ENCODE peak calls at places on chromosomes 12 and 14, in ten cellular contexts. Y is cardiac fibroblast; Q is CD8-positive, alpha-beta T cell; I is heart right ventricle; K is CD8-positive, alpha-beta memory T cell; A is pancreas; H is neural progenitor cell; D is Caco-2; T is vagina; W is Peyer's patch. F is an unnamed sample.

GRCh38 chr14:33279865-33280264 is 341.2 kb downstream of the NPAS3 start:
- DNase-seq in H (no peak), A (no peak), D (no peak), I (no peak), Y (no peak), K (no peak), Q (no peak), T (no peak), W (no peak), F (no peak)

GRCh38 chr14:96267916-96268315 is 11.9 kb downstream of the BDKRB1 start:
- DNase-seq in K (no peak), H (no peak), W (no peak), A (no peak), T (no peak), Q (no peak), D (no peak), Y (no peak), I (no peak), F (no peak)

GRCh38 chr14:24147761-24148428 is 597 bp downstream of the RNF31 start:
- DNase-seq in K (no peak), A (no peak), H (no peak), W (no peak), Y (no peak), Q (no peak), D (no peak), I (no peak), T (no peak), F (no peak)

GRCh38 chr14:74478996-74479635 is 14.0 kb downstream of the NPC2 start:
- DNase-seq in D (peak; percentile 55), T (no peak), A (no peak), Y (peak; percentile 53), K (no peak), W (no peak), I (no peak), H (peak; percentile 73), Q (no peak), F (no peak)

GRCh38 chr12:50401383-50402155 is 884 bp downstream of the LARP4 start:
- DNase-seq in K (peak; percentile 2), H (peak; percentile 59), A (peak; percentile 12), W (no peak), Y (peak; percentile 73), T (no peak), Q (no peak), D (no peak), I (no peak), F (peak; percentile 27)

GRCh38 chr14:44030963-44031362 is 476.1 kb downstream of the FSCB start:
- DNase-seq in Y (no peak), D (no peak), W (no peak), Q (no peak), K (no peak), H (peak; percentile 11), A (no peak), I (no peak), T (no peak), F (no peak)

GRCh38 chr14:53432378-53432802 is 279.3 kb upstream of the DDHD1 start:
- DNase-seq in I (no peak), W (no peak), A (no peak), H (peak; percentile 71), K (no peak), D (peak; percentile 70), Y (peak; percentile 56), T (no peak), Q (no peak), F (peak; percentile 23)

GRCh38 chr14:43135877-43136411 is 1371.1 kb downstream of the FSCB start:
- DNase-seq in T (no peak), Y (no peak), A (no peak), Q (no peak), W (no peak), K (no peak), H (no peak), D (no peak), I (no peak), F (no peak)

GRCh38 chr14:105563347-105563737 is 37.0 kb downstream of the TMEM121 start:
- DNase-seq in K (no peak), Q (no peak), I (no peak), D (no peak), W (no peak), T (no peak), Y (no peak), H (no peak), A (no peak), F (no peak)

GRCh38 chr12:2302711-2303255 is 250.0 kb downstream of the CACNA1C start:
- DNase-seq in K (no peak), Y (no peak), D (no peak), H (no peak), W (no peak), T (no peak), A (no peak), I (no peak), Q (no peak), F (no peak)

GRCh38 chr12:75978677-75979076 is 52.9 kb downstream of the PHLDA1 start:
- DNase-seq in D (no peak), Q (no peak), A (no peak), I (no peak), K (no peak), H (no peak), T (no peak), W (no peak), Y (peak; percentile 15), F (no peak)

GRCh38 chr12:105204916-105205315 is 31.1 kb downstream of the APPL2 start:
- DNase-seq in T (no peak), I (no peak), D (no peak), Y (peak; percentile 91), K (no peak), A (no peak), Q (no peak), W (no peak), H (no peak), F (no peak)

GRCh38 chr12:77049767-77050353 is 15.5 kb downstream of the E2F7 start:
- DNase-seq in Q (no peak), A (no peak), W (no peak), I (no peak), H (peak; percentile 63), T (no peak), K (peak; percentile 19), D (peak; percentile 61), Y (peak; percentile 82), F (peak; percentile 37)

GRCh38 chr12:186006-186625 is 27.8 kb downstream of the SLC6A12 start:
- DNase-seq in D (no peak), W (no peak), H (no peak), I (no peak), Q (no peak), K (no peak), T (no peak), Y (no peak), A (no peak), F (no peak)

GRCh38 chr12:464484-465267 is 4.9 kb downstream of the B4GALNT3 start:
- DNase-seq in Q (no peak), A (no peak), H (no peak), W (no peak), Y (no peak), I (peak; percentile 20), K (no peak), D (no peak), T (no peak), F (no peak)

GRCh38 chr14:29637406-29637805 is 290.2 kb downstream of the PRKD1 start:
- DNase-seq in T (no peak), H (no peak), W (no peak), D (no peak), Y (peak; percentile 74), A (peak; percentile 77), I (no peak), K (no peak), Q (no peak), F (no peak)

GRCh38 chr14:62654641-62655040 is 390.6 kb downstream of the KCNH5 start:
- DNase-seq in W (no peak), A (no peak), T (no peak), Y (peak; percentile 33), K (no peak), H (no peak), Q (no peak), I (no peak), D (no peak), F (no peak)

GRCh38 chr14:88791252-88791621 is 1.5 kb downstream of the EML5 start:
- DNase-seq in I (no peak), Q (no peak), T (no peak), D (no peak), A (no peak), K (no peak), H (no peak), W (no peak), Y (no peak), F (no peak)
- H3K4me3 ChIP-seq in I (no peak overlapping the region), Q (no peak overlapping the region), T (no peak overlapping the region), D (no peak overlapping the region), A (no peak overlapping the region), K (no peak overlapping the region), H (no peak overlapping the region), W (no peak overlapping the region), Y (no peak overlapping the region), F (no peak overlapping the region)

GRCh38 chr14:68616255-68616902 is 176.5 kb downstream of the ZFP36L1 start:
- DNase-seq in H (no peak), D (no peak), W (no peak), T (no peak), I (no peak), K (peak; percentile 10), Q (no peak), Y (peak; percentile 53), A (no peak), F (no peak)
- H3K4me3 ChIP-seq in H (no peak overlapping the region), D (no peak overlapping the region), W (no peak overlapping the region), T (no peak overlapping the region), I (no peak overlapping the region), K (no peak overlapping the region), Q (no peak overlapping the region), Y (no peak overlapping the region), A (no peak overlapping the region), F (no peak overlapping the region)

GRCh38 chr12:6554168-6554989 is 1.5 kb downstream of the IFFO1 start:
- DNase-seq in D (peak; percentile 91), K (peak; percentile 55), A (peak; percentile 58), Q (peak; percentile 57), H (peak; percentile 93), I (peak; percentile 77), Y (peak; percentile 83), T (no peak), W (peak; percentile 72), F (peak; percentile 89)

GRCh38 chr12:6559500-6559899 is 3.7 kb upstream of the IFFO1 start:
- DNase-seq in K (no peak), W (no peak), A (no peak), T (no peak), I (no peak), Q (no peak), D (no peak), H (no peak), Y (no peak), F (no peak)

GRCh38 chr12:6553051-6553868 is 2.6 kb downstream of the IFFO1 start:
- DNase-seq in H (no peak), Y (peak; percentile 97), Q (no peak), D (no peak), T (no peak), K (no peak), A (no peak), I (no peak), W (no peak), F (no peak)

GRCh38 chr12:6554990-6555691 is 701 bp downstream of the IFFO1 start:
- DNase-seq in T (no peak), D (no peak), I (peak; percentile 37), H (peak; percentile 23), Q (no peak), K (no peak), Y (peak; percentile 27), W (no peak), A (no peak), F (no peak)

GRCh38 chr12:6556857-6557256 is 1.0 kb upstream of the IFFO1 start:
- DNase-seq in K (no peak), Y (no peak), A (no peak), Q (no peak), T (no peak), I (no peak), H (no peak), W (no peak), D (no peak), F (no peak)
- H3K4me3 ChIP-seq in K (no peak overlapping the region), Y (no peak overlapping the region), A (no peak overlapping the region), Q (no peak overlapping the region), T (no peak overlapping the region), I (no peak overlapping the region), H (no peak overlapping the region), W (no peak overlapping the region), D (no peak overlapping the region), F (no peak overlapping the region)

GRCh38 chr14:85531141-85531593 is 1.2 kb downstream of the FLRT2 start:
- DNase-seq in Q (no peak), T (no peak), Y (peak; percentile 80), A (peak; percentile 54), K (no peak), H (peak; percentile 69), D (no peak), W (peak; percentile 53), I (peak; percentile 31), F (no peak)
- H3K4me3 ChIP-seq in Q (no peak overlapping the region), T (peak overlapping the region; percentile 76), Y (peak overlapping the region; percentile 93), A (peak overlapping the region; percentile 66), K (no peak overlapping the region), H (peak overlapping the region; percentile 74), D (no peak overlapping the region), W (peak overlapping the region; percentile 18), I (peak overlapping the region; percentile 61), F (peak overlapping the region; percentile 32)